ENCODE peak calls at places on chromosome 16, in four cellular contexts. One of them, this sample, is unnamed.

GRCh38 chr16:85461814-85462404 is 151.2 kb upstream of the GSE1 start:
- DNase-seq in GM12865: no peak
- DNase-seq in HFF-Myc: no peak
- DNase-seq in GM23338: peak; percentile 80
- DNase-seq in this sample: no peak

GRCh38 chr16:71408536-71408935 is 33.3 kb downstream of the TLE7 start:
- DNase-seq in GM12865: no peak
- DNase-seq in HFF-Myc: no peak
- DNase-seq in GM23338: no peak
- DNase-seq in this sample: no peak

GRCh38 chr16:27407158-27407557 is 5.2 kb downstream of the IL21R start:
- DNase-seq in GM12865: peak; percentile 42
- DNase-seq in HFF-Myc: no peak
- DNase-seq in GM23338: no peak
- DNase-seq in this sample: no peak

GRCh38 chr16:15981382-15981781 is 32.0 kb downstream of the ABCC1 start:
- DNase-seq in GM12865: no peak
- DNase-seq in HFF-Myc: no peak
- DNase-seq in GM23338: no peak
- DNase-seq in this sample: no peak

GRCh38 chr16:72875291-72876036 is 172.5 kb downstream of the ZFHX3 start:
- DNase-seq in GM12865: no peak
- DNase-seq in HFF-Myc: no peak
- DNase-seq in GM23338: no peak
- DNase-seq in this sample: no peak

GRCh38 chr16:1218930-1219611 is 6.0 kb downstream of the TPSG1 start:
- DNase-seq in GM12865: no peak
- DNase-seq in HFF-Myc: no peak
- DNase-seq in GM23338: no peak
- DNase-seq in this sample: no peak

GRCh38 chr16:47676628-47677177 is 215.6 kb downstream of the PHKB start:
- DNase-seq in GM12865: no peak
- DNase-seq in HFF-Myc: no peak
- DNase-seq in GM23338: no peak
- DNase-seq in this sample: no peak

GRCh38 chr16:3538222-3538621 is 37.4 kb downstream of the CLUAP1 start:
- DNase-seq in GM12865: no peak
- DNase-seq in HFF-Myc: no peak
- DNase-seq in GM23338: no peak
- DNase-seq in this sample: no peak

GRCh38 chr16:60608971-60609370 is 1427.3 kb downstream of the CDH8 start:
- DNase-seq in GM12865: no peak
- DNase-seq in HFF-Myc: no peak
- DNase-seq in GM23338: no peak
- DNase-seq in this sample: no peak

GRCh38 chr16:3007059-3007956 is 5.4 kb upstream of the CLDN9 start:
- DNase-seq in GM12865: no peak
- DNase-seq in HFF-Myc: no peak
- DNase-seq in GM23338: peak; percentile 86
- DNase-seq in this sample: peak; percentile 45

GRCh38 chr16:88634141-88634993 is 4.0 kb upstream of the IL17C start:
- DNase-seq in GM12865: peak; percentile 62
- DNase-seq in HFF-Myc: no peak
- DNase-seq in GM23338: peak; percentile 90
- DNase-seq in this sample: peak; percentile 87

GRCh38 chr16:46862555-46863447 is 21.4 kb upstream of the GPT2 start:
- DNase-seq in GM12865: no peak
- DNase-seq in HFF-Myc: no peak
- DNase-seq in GM23338: no peak
- DNase-seq in this sample: no peak

GRCh38 chr16:88649195-88649923 is 1.5 kb downstream of the CYBA start:
- DNase-seq in GM12865: no peak
- DNase-seq in HFF-Myc: no peak
- DNase-seq in GM23338: no peak
- DNase-seq in this sample: no peak

DNA sequence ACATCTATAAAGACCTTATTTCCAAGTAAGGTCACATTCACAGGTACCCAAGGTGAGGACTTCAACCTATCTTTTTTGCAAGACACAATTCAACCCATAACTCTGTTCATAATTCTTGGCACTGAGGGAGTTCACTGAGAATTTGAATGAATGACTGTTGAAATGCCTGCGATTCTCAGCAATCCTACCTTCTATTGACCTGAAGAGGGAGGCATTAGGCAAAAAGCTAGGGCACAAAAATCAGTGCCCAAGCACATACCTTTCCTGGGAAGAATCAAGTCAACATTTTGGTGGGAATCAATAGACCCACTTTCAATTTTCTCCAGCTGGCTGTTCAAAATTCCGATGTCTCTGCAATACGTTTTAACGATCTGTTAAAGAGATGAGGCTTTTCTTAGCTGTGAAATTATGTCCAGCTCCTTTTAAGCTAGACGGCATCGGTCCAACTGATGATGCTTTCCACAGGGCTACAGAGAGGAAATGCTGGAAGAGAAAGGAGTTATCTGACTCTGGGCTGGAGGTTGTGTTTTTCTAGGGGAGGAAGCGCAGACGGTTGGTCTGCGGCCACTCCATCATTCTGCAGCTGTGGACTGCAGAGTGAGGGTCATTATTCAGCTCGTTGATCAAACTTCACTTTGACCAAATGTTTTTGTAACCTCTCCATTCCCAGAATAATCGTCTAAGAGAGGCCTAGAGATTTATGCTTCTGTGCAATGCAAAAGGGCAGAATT is 25.1 kb downstream of the BCO1 start:
- DNase-seq in GM12865: no peak
- DNase-seq in HFF-Myc: no peak
- DNase-seq in GM23338: peak; percentile 47
- DNase-seq in this sample: no peak
- TF ChIP-seq CTCF in GM12865: no peak
- TF ChIP-seq CTCF in HFF-Myc: no peak
- TF ChIP-seq CTCF in GM23338: peak; percentile 56
- TF ChIP-seq CTCF in this sample: no peak

DNA sequence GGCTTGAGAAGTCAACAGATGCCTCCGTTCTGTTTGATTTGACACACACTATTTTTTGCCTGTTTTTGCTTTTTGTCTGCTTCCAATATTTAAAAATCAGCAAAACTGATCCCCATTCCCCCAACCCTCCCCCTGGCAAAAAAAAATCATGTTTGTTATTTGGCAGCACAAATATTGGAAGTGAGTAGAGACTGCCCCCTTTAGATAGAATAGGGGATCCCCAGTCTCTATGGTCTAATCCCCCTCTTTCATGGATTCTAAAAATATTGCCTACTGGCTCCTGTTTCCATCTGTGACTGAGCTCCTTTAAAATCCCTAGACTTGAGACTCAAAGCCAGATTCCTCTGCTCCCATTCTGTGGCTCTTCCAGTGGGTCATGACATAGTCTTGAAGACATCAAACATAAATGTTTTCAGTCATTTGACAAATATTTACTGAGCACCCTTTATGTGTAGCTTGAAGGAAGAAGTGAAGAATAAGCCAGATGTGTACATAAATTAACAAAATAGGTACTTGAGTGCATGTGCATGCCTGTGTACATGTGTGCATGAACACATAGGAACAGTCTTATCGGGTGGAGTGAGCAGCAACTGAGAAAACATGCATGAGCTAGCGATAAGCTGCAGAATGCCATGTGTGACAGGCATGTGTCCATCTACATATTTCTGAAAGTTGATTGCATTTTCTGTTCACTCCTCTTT is 101.2 kb downstream of the SALL1 start:
- DNase-seq in GM12865: no peak
- DNase-seq in HFF-Myc: no peak
- DNase-seq in GM23338: peak; percentile 25
- DNase-seq in this sample: no peak
- TF ChIP-seq CTCF in GM12865: no peak
- TF ChIP-seq CTCF in HFF-Myc: no peak
- TF ChIP-seq CTCF in GM23338: peak; percentile 44
- TF ChIP-seq CTCF in this sample: no peak

GRCh38 chr16:82668094-82668493 is 41.3 kb downstream of the CDH13 start:
- DNase-seq in GM12865: no peak
- DNase-seq in HFF-Myc: no peak
- DNase-seq in GM23338: no peak
- DNase-seq in this sample: no peak

GRCh38 chr16:82672676-82673075 is 45.9 kb downstream of the CDH13 start:
- DNase-seq in GM12865: no peak
- DNase-seq in HFF-Myc: no peak
- DNase-seq in GM23338: no peak
- DNase-seq in this sample: no peak

GRCh38 chr16:82667437-82667836 is 40.7 kb downstream of the CDH13 start:
- DNase-seq in GM12865: no peak
- DNase-seq in HFF-Myc: no peak
- DNase-seq in GM23338: no peak
- DNase-seq in this sample: no peak

GRCh38 chr16:82675300-82675699 is 48.5 kb downstream of the CDH13 start:
- DNase-seq in GM12865: no peak
- DNase-seq in HFF-Myc: no peak
- DNase-seq in GM23338: no peak
- DNase-seq in this sample: no peak

GRCh38 chr16:82671743-82672142 is 45.0 kb downstream of the CDH13 start:
- DNase-seq in GM12865: peak; percentile 45
- DNase-seq in HFF-Myc: no peak
- DNase-seq in GM23338: peak; percentile 52
- DNase-seq in this sample: peak; percentile 15
- TF ChIP-seq CTCF in GM12865: peak; percentile 52
- TF ChIP-seq CTCF in HFF-Myc: peak; percentile 42
- TF ChIP-seq CTCF in GM23338: peak; percentile 63
- TF ChIP-seq CTCF in this sample: peak; percentile 51

GRCh38 chr16:86963600-86964575 is 353.3 kb downstream of the C16orf95 start:
- DNase-seq in GM12865: no peak
- DNase-seq in HFF-Myc: no peak
- DNase-seq in GM23338: no peak
- DNase-seq in this sample: no peak
- TF ChIP-seq CTCF in GM12865: no peak
- TF ChIP-seq CTCF in HFF-Myc: no peak
- TF ChIP-seq CTCF in GM23338: no peak
- TF ChIP-seq CTCF in this sample: no peak

GRCh38 chr16:87056083-87056482 is 261.1 kb downstream of the C16orf95 start:
- DNase-seq in GM12865: no peak
- DNase-seq in HFF-Myc: no peak
- DNase-seq in GM23338: no peak
- DNase-seq in this sample: no peak

GRCh38 chr16:87057951-87058560 is 259.1 kb downstream of the C16orf95 start:
- DNase-seq in GM12865: no peak
- DNase-seq in HFF-Myc: no peak
- DNase-seq in GM23338: no peak
- DNase-seq in this sample: no peak

GRCh38 chr16:87058728-87059250 is 258.4 kb downstream of the C16orf95 start:
- DNase-seq in GM12865: no peak
- DNase-seq in HFF-Myc: no peak
- DNase-seq in GM23338: no peak
- DNase-seq in this sample: no peak

GRCh38 chr16:87056551-87056950 is 260.6 kb downstream of the C16orf95 start:
- DNase-seq in GM12865: no peak
- DNase-seq in HFF-Myc: no peak
- DNase-seq in GM23338: no peak
- DNase-seq in this sample: no peak

DNA sequence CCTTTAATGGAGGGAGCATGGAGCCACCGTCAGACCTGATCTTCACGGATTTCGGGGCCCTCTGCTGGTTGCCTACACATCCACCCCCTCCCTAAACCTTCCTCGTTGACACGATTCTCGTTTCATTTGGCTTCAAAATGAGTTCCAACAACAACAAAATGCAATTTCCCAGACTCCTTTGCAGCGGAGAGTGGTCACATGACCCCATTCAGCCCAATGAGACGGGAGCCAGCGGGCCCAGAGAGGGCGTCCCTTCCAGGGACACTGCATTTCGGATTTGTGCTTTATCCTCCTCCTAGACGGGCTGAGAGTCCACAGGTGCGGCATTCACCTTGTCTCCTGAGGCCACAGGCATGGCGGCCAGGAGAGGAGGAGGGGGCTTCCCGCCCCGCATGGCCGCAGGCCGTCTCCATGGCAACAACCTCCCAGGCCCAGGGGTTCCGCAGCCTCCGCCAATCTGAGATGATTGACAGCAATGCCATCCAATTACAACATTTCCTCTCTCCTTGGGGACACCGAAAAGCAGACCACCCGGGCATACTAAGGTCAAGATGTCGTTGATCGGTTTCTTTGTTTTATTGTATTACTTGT is 259.8 kb downstream of the C16orf95 start:
- DNase-seq in GM12865: no peak
- DNase-seq in HFF-Myc: no peak
- DNase-seq in GM23338: peak; percentile 71
- DNase-seq in this sample: no peak
- TF ChIP-seq CTCF in GM12865: no peak
- TF ChIP-seq CTCF in HFF-Myc: peak; percentile 27
- TF ChIP-seq CTCF in GM23338: peak; percentile 56
- TF ChIP-seq CTCF in this sample: no peak

GRCh38 chr16:13896543-13897182 is 23.3 kb upstream of the ERCC4 start:
- DNase-seq in GM12865: peak; percentile 24
- DNase-seq in HFF-Myc: no peak
- DNase-seq in GM23338: peak; percentile 39
- DNase-seq in this sample: no peak
- TF ChIP-seq CTCF in GM12865: peak; percentile 30
- TF ChIP-seq CTCF in HFF-Myc: peak; percentile 59
- TF ChIP-seq CTCF in GM23338: peak; percentile 42
- TF ChIP-seq CTCF in this sample: peak; percentile 39